ENCODE peak calls at places on chromosomes 12 and 14, in seven cellular contexts. B is neural progenitor cell, E is lower lobe of right lung, C is GM20000, X is PC-3, Z is tibial artery, Q is astrocyte of the spinal cord. M is an unnamed sample.

GRCh38 chr12:12823308-12823707 is 10.2 kb downstream of the DDX47 start:
- DNase-seq in X (peak), Q (peak), B (no peak), E (no peak), C (no peak), Z (no peak), M (no peak)

GRCh38 chr14:28756896-28757570 is 9.6 kb upstream of the FOXG1 start:
- DNase-seq in Q (peak), Z (no peak), B (peak), E (no peak), C (no peak), X (peak), M (peak)

GRCh38 chr12:91331371-91331770 is 148.8 kb upstream of the DCN start:
- DNase-seq in Q (no peak), B (no peak), C (no peak), X (peak), Z (no peak), E (no peak), M (no peak)

GRCh38 chr12:31440586-31440985 is 114.6 kb upstream of the SINHCAF start:
- DNase-seq in Q (no peak), E (no peak), Z (no peak), B (no peak), X (no peak), C (no peak), M (no peak)

GRCh38 chr14:90276627-90277367 is 20.4 kb downstream of the PSMC1 start:
- DNase-seq in B (peak), E (peak), Z (no peak), C (no peak), Q (peak), X (peak), M (no peak)

GRCh38 chr12:55780695-55781094 is 36.8 kb downstream of the SARNP start:
- DNase-seq in C (no peak), Z (no peak), E (no peak), X (no peak), Q (no peak), B (no peak), M (no peak)

GRCh38 chr14:74505831-74506230 is 12.3 kb downstream of the ISCA2 start:
- DNase-seq in E (peak), Q (no peak), C (no peak), B (no peak), X (no peak), Z (no peak), M (no peak)

GRCh38 chr12:58393152-58393551 is 451.8 kb downstream of the ATP23 start:
- DNase-seq in Q (peak), C (no peak), Z (no peak), E (no peak), B (no peak), X (peak), M (no peak)

GRCh38 chr12:4307593-4308333 is 13.2 kb upstream of the TIGAR start:
- DNase-seq in X (peak), Q (peak), E (peak), Z (peak), C (peak), B (peak), M (peak)

GRCh38 chr14:102086346-102086971 is 385 bp downstream of the HSP90AA1 start:
- DNase-seq in X (peak), C (peak), Q (peak), E (peak), Z (peak), B (no peak), M (peak)

GRCh38 chr12:52081263-52081733 is 1.8 kb downstream of the SMIM41 start:
- DNase-seq in Z (no peak), Q (no peak), E (no peak), C (peak), X (no peak), B (peak), M (peak)

GRCh38 chr12:26700430-26700829 is 132.6 kb downstream of the ITPR2 start:
- DNase-seq in C (no peak), Z (no peak), Q (no peak), X (no peak), E (no peak), B (no peak), M (no peak)

GRCh38 chr12:88955541-88955940 is 375.3 kb upstream of the KITLG start:
- DNase-seq in B (no peak), E (no peak), Q (no peak), X (no peak), C (no peak), Z (no peak), M (no peak)

DNA sequence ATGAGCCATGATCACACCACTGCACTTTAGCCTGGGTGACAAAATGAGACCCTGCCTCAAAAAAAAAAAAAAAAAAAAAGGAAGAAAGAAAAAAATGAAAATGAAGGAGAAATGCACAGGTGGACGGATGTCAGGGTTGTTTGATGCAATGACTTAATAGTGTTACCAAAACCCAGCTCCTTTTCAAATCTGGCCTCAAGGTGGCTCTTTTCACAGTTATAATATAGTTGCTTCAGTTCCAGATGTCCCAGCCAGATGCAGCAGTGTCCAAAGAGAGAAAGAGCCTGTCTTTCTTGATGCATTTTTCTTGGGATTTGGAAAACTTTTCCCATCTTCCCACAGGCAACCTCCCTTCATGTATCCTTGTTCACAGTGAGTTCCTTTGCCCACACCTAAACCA is 36.5 kb downstream of the KCNMB4 start:
- DNase-seq in X (peak), Z (no peak), C (no peak), Q (no peak), E (no peak), B (no peak), M (no peak)
- TF ChIP-seq CTCF in X (no peak), Z (no peak), C (no peak), Q (no peak), E (no peak), B (no peak), M (no peak)

GRCh38 chr12:18552829-18553228 is 185.0 kb downstream of the PLCZ1 start:
- DNase-seq in X (peak), C (no peak), E (no peak), Z (no peak), B (peak), Q (no peak), M (no peak)
- TF ChIP-seq CTCF in X (peak), C (no peak), E (no peak), Z (no peak), B (peak), Q (no peak), M (no peak)

GRCh38 chr14:93799617-93800016 is 11.3 kb upstream of the PRIMA1 start:
- DNase-seq in Q (no peak), X (no peak), Z (no peak), E (no peak), C (no peak), B (no peak), M (no peak)

GRCh38 chr14:93800038-93800937 is 12.0 kb upstream of the PRIMA1 start:
- DNase-seq in C (no peak), B (no peak), Z (no peak), Q (no peak), E (no peak), X (no peak), M (no peak)

GRCh38 chr14:93804654-93805053 is 16.4 kb upstream of the PRIMA1 start:
- DNase-seq in Z (no peak), C (no peak), Q (no peak), X (no peak), E (no peak), B (no peak), M (no peak)
- TF ChIP-seq CTCF in Z (no peak), C (no peak), Q (no peak), X (peak), E (no peak), B (peak), M (peak)

GRCh38 chr14:43539210-43539609 is 967.9 kb downstream of the FSCB start:
- DNase-seq in Q (peak), E (no peak), X (peak), Z (no peak), B (peak), C (no peak), M (no peak)
- TF ChIP-seq CTCF in Q (peak), E (peak), X (peak), Z (no peak), B (peak), C (no peak), M (no peak)

M was measured in GM13977.